ENCODE peak calls at places on chromosome 2, in ten cellular contexts. X, U, E, S, Z, L, D, T, B and W are unnamed samples.

GRCh38 chr2:236561874-236562273 is 7.8 kb upstream of the ACKR3 start:
- DNase-seq in Z (no peak), E (no peak), X (no peak), U (no peak), B (no peak), S (no peak), T (no peak), L (no peak), D (no peak), W (no peak)

GRCh38 chr2:96604104-96604503 is 34.0 kb downstream of the KANSL3 start:
- DNase-seq in X (no peak), Z (no peak), T (no peak), E (no peak), B (no peak), S (peak; percentile 49), L (no peak), U (no peak), D (no peak), W (no peak)

GRCh38 chr2:52194342-52194741 is 1162.4 kb upstream of the NRXN1 start:
- DNase-seq in E (no peak), T (no peak), Z (no peak), D (no peak), B (no peak), S (no peak), L (no peak), X (no peak), U (no peak), W (no peak)

GRCh38 chr2:72833084-72833714 is 7.4 kb upstream of the EXOC6B start:
- DNase-seq in Z (no peak), U (no peak), S (no peak), X (no peak), L (no peak), B (no peak), E (no peak), T (peak; percentile 9), D (no peak), W (no peak)

GRCh38 chr2:199999166-199999565 is 43.8 kb downstream of the MAIP1 start:
- DNase-seq in T (no peak), U (peak; percentile 45), B (no peak), E (no peak), S (no peak), Z (no peak), X (no peak), D (no peak), L (no peak), W (no peak)

GRCh38 chr2:174681983-174682577 is 82.2 kb downstream of the CHRNA1 start:
- DNase-seq in D (peak; percentile 34), U (no peak), X (peak; percentile 55), Z (peak; percentile 24), S (peak; percentile 54), T (peak; percentile 27), L (peak; percentile 29), B (peak; percentile 57), E (peak; percentile 86), W (peak; percentile 20)

GRCh38 chr2:225355788-225356187 is 43.7 kb upstream of the NYAP2 start:
- DNase-seq in L (no peak), S (no peak), E (no peak), B (no peak), T (no peak), D (no peak), X (no peak), U (no peak), Z (no peak), W (no peak)

GRCh38 chr2:199875400-199875799 is 24.4 kb upstream of the FTCDNL1 start:
- DNase-seq in B (no peak), S (no peak), L (no peak), X (no peak), E (no peak), T (no peak), U (no peak), Z (no peak), D (no peak), W (no peak)

GRCh38 chr2:214410128-214410775 is 602 bp upstream of the VWC2L start:
- DNase-seq in B (no peak), L (no peak), Z (no peak), E (no peak), X (no peak), U (peak; percentile 2), S (no peak), T (no peak), D (no peak), W (no peak)

GRCh38 chr2:105595536-105595935 is 149.2 kb upstream of the NCK2 start:
- DNase-seq in X (no peak), B (no peak), L (no peak), S (no peak), D (no peak), T (no peak), U (peak; percentile 76), Z (no peak), E (no peak), W (no peak)

GRCh38 chr2:109110185-109110584 is 18.8 kb upstream of the SH3RF3 start:
- DNase-seq in D (no peak), L (no peak), T (no peak), S (no peak), X (no peak), Z (no peak), B (no peak), U (no peak), E (no peak), W (no peak)

GRCh38 chr2:37037771-37038170 is 46.4 kb downstream of the HEATR5B start:
- DNase-seq in D (no peak), L (no peak), B (no peak), Z (no peak), T (no peak), U (no peak), E (no peak), X (no peak), S (no peak), W (no peak)

DNA sequence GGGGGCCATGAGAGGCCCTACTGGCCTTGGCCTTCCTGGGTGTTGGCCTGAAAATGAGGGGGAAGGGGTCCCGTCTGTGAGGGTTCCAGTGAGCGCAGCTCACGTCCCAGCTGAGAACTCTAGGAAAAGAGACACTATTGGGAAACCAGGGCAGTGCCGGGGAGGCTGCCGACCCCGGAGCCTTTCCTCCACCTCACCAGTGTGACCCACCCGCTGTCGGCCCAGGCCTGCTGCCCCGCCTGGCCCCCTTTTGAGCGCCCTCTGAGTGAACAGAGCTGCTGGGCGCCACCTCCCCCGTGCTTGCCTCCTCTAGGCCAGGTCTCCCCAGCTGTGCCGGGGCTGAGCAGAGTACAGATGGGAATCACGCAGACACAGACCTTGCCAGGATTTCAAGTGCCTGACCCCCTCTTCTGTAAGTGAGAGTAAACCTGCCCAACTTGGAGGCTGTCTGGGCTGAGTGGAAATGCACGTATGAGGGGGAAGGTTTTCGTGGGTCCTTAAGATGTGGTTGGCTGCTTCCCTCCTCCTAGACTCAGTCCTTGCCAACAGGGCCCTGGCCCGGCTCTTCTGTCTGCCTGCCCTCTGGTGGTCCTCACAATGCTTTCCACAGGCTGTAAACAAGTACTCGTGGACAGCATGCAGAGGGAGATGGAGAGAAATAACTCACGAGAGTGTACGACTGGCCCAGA is 17.3 kb upstream of the ARHGEF4 start:
- DNase-seq in E (no peak), Z (no peak), T (no peak), X (no peak), L (no peak), D (no peak), U (no peak), S (peak; percentile 38), B (peak; percentile 33), W (no peak)
- H3K4me3 ChIP-seq in E (no peak overlapping the region), Z (no peak overlapping the region), T (no peak overlapping the region), X (no peak overlapping the region), L (no peak overlapping the region), D (no peak overlapping the region), U (no peak overlapping the region), S (no peak overlapping the region), B (no peak overlapping the region), W (no peak overlapping the region)

GRCh38 chr2:239267411-239267941 is 133.3 kb downstream of the HDAC4 start:
- DNase-seq in L (peak; percentile 88), D (peak; percentile 95), T (peak; percentile 82), S (peak; percentile 90), E (peak; percentile 90), U (peak; percentile 64), Z (peak; percentile 71), B (no peak), X (no peak), W (peak; percentile 76)

GRCh38 chr2:239268082-239268481 is 132.7 kb downstream of the HDAC4 start:
- DNase-seq in Z (peak; percentile 83), D (no peak), S (peak; percentile 50), B (no peak), L (no peak), X (no peak), E (peak; percentile 83), U (no peak), T (no peak), W (no peak)

GRCh38 chr2:239266436-239266770 is 134.4 kb downstream of the HDAC4 start:
- DNase-seq in B (no peak), D (no peak), S (no peak), Z (no peak), L (no peak), X (no peak), E (no peak), U (no peak), T (no peak), W (no peak)

GRCh38 chr2:239265681-239266435 is 135.0 kb downstream of the HDAC4 start:
- DNase-seq in D (peak; percentile 14), S (peak; percentile 38), L (no peak), T (no peak), B (no peak), U (no peak), Z (no peak), E (peak; percentile 71), X (no peak), W (no peak)

DNA sequence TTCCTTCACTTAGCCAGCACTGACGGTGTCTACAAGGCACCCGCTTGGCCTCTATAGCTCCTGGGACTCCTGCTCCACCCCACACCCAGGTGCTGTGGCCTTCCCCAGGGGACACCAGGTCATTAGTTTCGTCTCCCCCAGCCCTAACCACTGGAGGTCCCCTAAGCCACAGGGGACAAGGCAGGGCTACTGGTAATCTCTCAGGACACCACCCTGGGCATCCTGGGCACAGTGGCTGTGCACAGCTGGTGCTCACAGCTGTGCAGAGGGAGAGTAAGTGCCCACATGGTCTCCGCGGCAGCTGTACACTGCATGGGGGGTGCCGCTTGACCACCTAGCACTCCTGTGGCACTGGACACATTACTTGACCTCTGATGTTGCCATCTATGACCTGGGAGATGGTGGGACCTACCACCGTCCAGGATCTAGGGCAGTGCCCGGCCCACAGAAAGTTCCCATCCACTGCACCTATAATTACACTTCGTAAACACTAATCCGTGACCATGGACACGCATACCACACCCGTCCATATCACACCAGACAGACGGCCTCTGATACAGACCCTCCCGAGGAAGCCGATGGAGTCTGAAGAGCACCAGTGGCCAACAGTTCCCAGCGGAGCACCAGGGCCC is 133.9 kb downstream of the HDAC4 start:
- DNase-seq in X (no peak), T (no peak), Z (no peak), S (peak; percentile 32), B (no peak), U (no peak), L (no peak), D (peak; percentile 17), E (no peak), W (no peak)
- H3K4me3 ChIP-seq in X (no peak overlapping the region), T (no peak overlapping the region), Z (no peak overlapping the region), S (no peak overlapping the region), B (no peak overlapping the region), U (no peak overlapping the region), L (no peak overlapping the region), D (peak overlapping the region; percentile 34), E (no peak overlapping the region), W (no peak overlapping the region)

GRCh38 chr2:23662941-23663729 is 263.8 kb downstream of the ATAD2B start:
- DNase-seq in X (peak; percentile 24), S (no peak), Z (peak; percentile 36), E (peak; percentile 81), B (peak; percentile 56), D (no peak), U (no peak), L (no peak), T (no peak), W (no peak)
- H3K4me3 ChIP-seq in X (no peak overlapping the region), S (no peak overlapping the region), Z (no peak overlapping the region), E (peak overlapping the region; percentile 10), B (peak overlapping the region; percentile 54), D (no peak overlapping the region), U (no peak overlapping the region), L (no peak overlapping the region), T (peak overlapping the region; percentile 29), W (peak overlapping the region; percentile 6)

GRCh38 chr2:44171018-44171417 is 2.3 kb downstream of the PPM1B start:
- DNase-seq in U (peak; percentile 60), B (no peak), X (no peak), T (no peak), L (peak; percentile 56), D (no peak), S (no peak), E (no peak), Z (no peak), W (peak; percentile 65)
- H3K4me3 ChIP-seq in U (peak overlapping the region; percentile 81), B (peak overlapping the region; percentile 86), X (peak overlapping the region; percentile 86), T (peak overlapping the region; percentile 67), L (peak overlapping the region; percentile 78), D (no peak overlapping the region), S (peak overlapping the region; percentile 87), E (peak overlapping the region; percentile 89), Z (no peak overlapping the region), W (peak overlapping the region; percentile 89)